ENCODE peak calls at places on chromosomes 13 and 19, in ten cellular contexts. D is CD4-positive, alpha-beta T cell; H is mesendoderm; O is dorsolateral prefrontal cortex; J is uterus; S is PC-9; B is A549; I is heart left ventricle; F is WERI-Rb-1; E is left ventricle myocardium inferior. P is an unnamed sample.

GRCh38 chr19:51916167-51916566 is 11.1 kb upstream of the ZNF613 start:
- DNase-seq in D (no peak), H (no peak), O (no peak), J (no peak), S (no peak), B (no peak), I (no peak), F (no peak), E (no peak), P (no peak)

GRCh38 chr19:17944301-17944700 is 11.5 kb downstream of the CCDC124 start:
- DNase-seq in D (no peak), H (no peak), O (peak; percentile 71), J (no peak), S (no peak), B (no peak), I (no peak), F (no peak), E (no peak), P (no peak)

GRCh38 chr13:100535401-100536135 is 53.0 kb downstream of the GGACT start:
- DNase-seq in D (no peak), H (no peak), O (no peak), J (no peak), S (no peak), B (no peak), I (no peak), F (no peak), E (no peak), P (no peak)

GRCh38 chr19:12833747-12834417 is 497 bp downstream of the RTBDN start:
- DNase-seq in D (no peak), H (peak; percentile 62), O (no peak), J (no peak), S (no peak), B (no peak), I (no peak), F (peak; percentile 84), E (no peak), P (peak; percentile 39)

GRCh38 chr19:29662604-29663404 is 2.5 kb upstream of the PLEKHF1 start:
- DNase-seq in D (no peak), H (peak; percentile 23), O (no peak), J (peak; percentile 82), S (peak; percentile 71), B (no peak), I (peak; percentile 68), F (no peak), E (peak; percentile 60), P (peak; percentile 42)

GRCh38 chr13:100088282-100088647 is 628 bp upstream of the PCCA start:
- DNase-seq in D (no peak), H (no peak), O (no peak), J (no peak), S (no peak), B (no peak), I (no peak), F (peak; percentile 30), E (no peak), P (no peak)

GRCh38 chr19:18453269-18454024 is 15.5 kb upstream of the ISYNA1 start:
- DNase-seq in D (no peak), H (no peak), O (no peak), J (no peak), S (peak; percentile 54), B (no peak), I (no peak), F (no peak), E (no peak), P (no peak)

GRCh38 chr13:33723772-33724435 is 94.0 kb upstream of the RFC3 start:
- DNase-seq in D (peak; percentile 47), H (peak; percentile 95), O (peak; percentile 91), J (peak; percentile 70), S (peak; percentile 75), B (peak; percentile 30), I (peak; percentile 84), F (peak; percentile 75), E (peak; percentile 55), P (peak; percentile 84)

GRCh38 chr19:290539-291521 is at the start of gene PLPP2:
- DNase-seq in D (no peak), H (peak; percentile 32), O (peak; percentile 86), J (peak; percentile 39), S (no peak), B (peak; percentile 40), I (no peak), F (no peak), E (no peak), P (peak; percentile 65)

GRCh38 chr19:50272263-50272897 is 56.8 kb downstream of the KCNC3 start:
- DNase-seq in D (no peak), H (no peak), O (no peak), J (no peak), S (no peak), B (no peak), I (no peak), F (no peak), E (no peak), P (no peak)

GRCh38 chr19:18558202-18558555 is 509 bp downstream of the KXD1 start:
- DNase-seq in D (no peak), H (no peak), O (no peak), J (no peak), S (no peak), B (no peak), I (no peak), F (no peak), E (no peak), P (no peak)

GRCh38 chr13:38376551-38376950 is 26.9 kb downstream of the UFM1 start:
- DNase-seq in D (no peak), H (no peak), O (no peak), J (no peak), S (no peak), B (no peak), I (no peak), F (no peak), E (no peak), P (no peak)

GRCh38 chr13:60969659-60970058 is 446.0 kb downstream of the PCDH20 start:
- DNase-seq in D (no peak), H (no peak), O (no peak), J (no peak), S (no peak), B (no peak), I (no peak), F (no peak), E (no peak), P (no peak)

GRCh38 chr13:30634838-30635237 is 17.1 kb downstream of the USPL1 start:
- DNase-seq in D (no peak), H (no peak), O (no peak), J (no peak), S (no peak), B (no peak), I (no peak), F (no peak), E (no peak), P (no peak)

GRCh38 chr13:47281981-47282380 is 385.1 kb upstream of the HTR2A start:
- DNase-seq in D (no peak), H (no peak), O (no peak), J (no peak), S (no peak), B (no peak), I (no peak), F (no peak), E (no peak), P (no peak)
- H3K27ac ChIP-seq in D (no peak overlapping the region), H (no peak overlapping the region), O (no peak overlapping the region), J (no peak overlapping the region), S (no peak overlapping the region), B (no peak overlapping the region), I (no peak overlapping the region), F (no peak overlapping the region), E (no peak overlapping the region), P (no peak overlapping the region)

GRCh38 chr13:74570834-74571233 is 436.6 kb upstream of the KLF12 start:
- DNase-seq in D (no peak), H (peak; percentile 81), O (no peak), J (no peak), S (no peak), B (no peak), I (no peak), F (no peak), E (no peak), P (no peak)
- H3K27ac ChIP-seq in D (no peak overlapping the region), H (no peak overlapping the region), O (no peak overlapping the region), J (no peak overlapping the region), S (no peak overlapping the region), B (no peak overlapping the region), I (no peak overlapping the region), F (no peak overlapping the region), E (no peak overlapping the region), P (no peak overlapping the region)

DNA sequence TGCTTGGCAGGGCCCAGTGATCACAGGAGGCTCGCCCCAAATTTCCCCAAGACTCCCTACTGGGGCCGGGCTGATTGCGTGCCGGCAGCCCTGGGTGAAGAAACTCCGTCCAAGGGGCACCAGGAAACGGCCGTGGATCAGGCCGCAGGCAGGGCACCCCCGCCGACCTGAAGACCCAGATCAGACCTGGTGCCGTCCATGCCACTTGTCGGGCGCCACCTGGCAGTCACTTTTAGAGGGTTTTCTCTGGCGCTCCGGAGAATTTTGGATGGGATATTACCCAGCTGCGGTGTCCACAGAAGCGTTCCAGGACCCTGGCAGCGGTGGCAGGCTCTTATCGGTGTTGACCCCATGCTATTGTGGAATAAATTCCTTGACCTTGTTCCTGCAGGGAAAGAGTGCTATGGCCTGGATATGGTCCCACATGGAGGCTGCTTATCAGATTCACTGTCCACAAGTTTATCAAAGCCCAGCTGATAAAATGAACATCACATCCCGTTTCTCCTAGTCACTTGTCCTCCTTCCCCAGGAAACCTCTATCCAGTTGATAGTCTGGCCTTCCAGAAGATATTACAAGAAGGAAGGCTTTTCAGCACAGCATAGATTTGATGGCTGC is 38.2 kb downstream of the IGFL2 start:
- DNase-seq in D (no peak), H (peak; percentile 67), O (no peak), J (no peak), S (no peak), B (no peak), I (no peak), F (no peak), E (no peak), P (no peak)
- H3K27ac ChIP-seq in D (no peak overlapping the region), H (peak overlapping the region; percentile 37), O (no peak overlapping the region), J (no peak overlapping the region), S (no peak overlapping the region), B (peak overlapping the region; percentile 65), I (no peak overlapping the region), F (no peak overlapping the region), E (no peak overlapping the region), P (no peak overlapping the region)

GRCh38 chr13:109773786-109774185 is 12.6 kb downstream of the IRS2 start:
- DNase-seq in D (no peak), H (no peak), O (no peak), J (no peak), S (peak; percentile 84), B (no peak), I (no peak), F (no peak), E (no peak), P (no peak)

GRCh38 chr13:109769921-109770320 is 16.5 kb downstream of the IRS2 start:
- DNase-seq in D (no peak), H (no peak), O (no peak), J (no peak), S (no peak), B (no peak), I (no peak), F (no peak), E (no peak), P (no peak)

GRCh38 chr13:109770436-109770835 is 15.9 kb downstream of the IRS2 start:
- DNase-seq in D (no peak), H (no peak), O (no peak), J (no peak), S (no peak), B (no peak), I (no peak), F (no peak), E (no peak), P (no peak)

GRCh38 chr13:109773276-109773675 is 13.1 kb downstream of the IRS2 start:
- DNase-seq in D (no peak), H (no peak), O (no peak), J (no peak), S (peak; percentile 85), B (no peak), I (no peak), F (no peak), E (no peak), P (no peak)

GRCh38 chr13:109771926-109772325 is 14.5 kb downstream of the IRS2 start:
- DNase-seq in D (no peak), H (no peak), O (no peak), J (no peak), S (no peak), B (no peak), I (no peak), F (no peak), E (no peak), P (no peak)
- H3K27ac ChIP-seq in D (no peak overlapping the region), H (no peak overlapping the region), O (no peak overlapping the region), J (no peak overlapping the region), S (no peak overlapping the region), B (no peak overlapping the region), I (no peak overlapping the region), F (no peak overlapping the region), E (no peak overlapping the region), P (no peak overlapping the region)

P was measured in colonic mucosa.